ENCODE peak calls at places on chromosomes 2 and 18, in five cellular contexts. One of them, this sample, is unnamed.

GRCh38 chr2:166106431-166107015 is 21.3 kb downstream of the SCN1A start:
- DNase-seq in body of pancreas: no peak
- DNase-seq in K562: peak; percentile 67
- DNase-seq in ovary: no peak
- DNase-seq in IMR-90: peak; percentile 23
- DNase-seq in this sample: no peak

GRCh38 chr18:56096861-56097260 is 508.9 kb upstream of the TCF4 start:
- DNase-seq in body of pancreas: no peak
- DNase-seq in K562: no peak
- DNase-seq in ovary: no peak
- DNase-seq in IMR-90: no peak
- DNase-seq in this sample: no peak

GRCh38 chr2:42254186-42254911 is 85.2 kb downstream of the EML4 start:
- DNase-seq in body of pancreas: no peak
- DNase-seq in K562: no peak
- DNase-seq in ovary: no peak
- DNase-seq in IMR-90: peak; percentile 14
- DNase-seq in this sample: no peak

GRCh38 chr2:233681534-233682099 is at the start of gene UGT1A7:
- DNase-seq in body of pancreas: no peak
- DNase-seq in K562: no peak
- DNase-seq in ovary: no peak
- DNase-seq in IMR-90: no peak
- DNase-seq in this sample: no peak

GRCh38 chr2:216915548-216916128 is 55.8 kb upstream of the TNP1 start:
- DNase-seq in body of pancreas: no peak
- DNase-seq in K562: no peak
- DNase-seq in ovary: no peak
- DNase-seq in IMR-90: no peak
- DNase-seq in this sample: no peak

GRCh38 chr2:5365871-5366461 is 326.2 kb upstream of the SOX11 start:
- DNase-seq in body of pancreas: peak; percentile 55
- DNase-seq in K562: peak; percentile 69
- DNase-seq in ovary: peak; percentile 24
- DNase-seq in IMR-90: peak; percentile 4
- DNase-seq in this sample: peak; percentile 51

GRCh38 chr2:233835230-233836186 is 18.8 kb downstream of the HJURP start:
- DNase-seq in body of pancreas: no peak
- DNase-seq in K562: no peak
- DNase-seq in ovary: no peak
- DNase-seq in IMR-90: no peak
- DNase-seq in this sample: no peak

GRCh38 chr2:96116879-96117533 is 635 bp upstream of the ADRA2B start:
- DNase-seq in body of pancreas: peak; percentile 48
- DNase-seq in K562: peak; percentile 70
- DNase-seq in ovary: peak; percentile 30
- DNase-seq in IMR-90: peak; percentile 3
- DNase-seq in this sample: no peak

GRCh38 chr2:16093639-16094447 is 153.5 kb downstream of the MYCN start:
- DNase-seq in body of pancreas: no peak
- DNase-seq in K562: no peak
- DNase-seq in ovary: no peak
- DNase-seq in IMR-90: no peak
- DNase-seq in this sample: no peak

GRCh38 chr18:13401404-13401803 is 182.8 kb downstream of the LDLRAD4 start:
- DNase-seq in body of pancreas: no peak
- DNase-seq in K562: no peak
- DNase-seq in ovary: no peak
- DNase-seq in IMR-90: no peak
- DNase-seq in this sample: no peak

GRCh38 chr2:108855194-108855593 is 68.6 kb downstream of the CCDC138 start:
- DNase-seq in body of pancreas: no peak
- DNase-seq in K562: peak; percentile 6
- DNase-seq in ovary: no peak
- DNase-seq in IMR-90: peak; percentile 8
- DNase-seq in this sample: no peak

GRCh38 chr2:36570416-36570815 is 27.6 kb downstream of the FEZ2 start:
- DNase-seq in body of pancreas: no peak
- DNase-seq in K562: no peak
- DNase-seq in ovary: no peak
- DNase-seq in IMR-90: peak; percentile 68
- DNase-seq in this sample: no peak

GRCh38 chr2:144580521-144581153 is 60.7 kb upstream of the ZEB2 start:
- DNase-seq in body of pancreas: no peak
- DNase-seq in K562: peak; percentile 87
- DNase-seq in ovary: no peak
- DNase-seq in IMR-90: no peak
- DNase-seq in this sample: no peak

GRCh38 chr2:237691200-237691907 is 64.0 kb downstream of the LRRFIP1 start:
- DNase-seq in body of pancreas: peak; percentile 49
- DNase-seq in K562: no peak
- DNase-seq in ovary: no peak
- DNase-seq in IMR-90: no peak
- DNase-seq in this sample: no peak

GRCh38 chr2:240983996-240984498 is 14.4 kb upstream of the SNED1 start:
- DNase-seq in body of pancreas: no peak
- DNase-seq in K562: no peak
- DNase-seq in ovary: no peak
- DNase-seq in IMR-90: no peak
- DNase-seq in this sample: no peak

GRCh38 chr18:45365835-45366234 is 249.4 kb upstream of the SLC14A2 start:
- DNase-seq in body of pancreas: no peak
- DNase-seq in K562: no peak
- DNase-seq in ovary: no peak
- DNase-seq in IMR-90: no peak
- DNase-seq in this sample: no peak

GRCh38 chr2:207670887-207671286 is 40.6 kb upstream of the CCNYL1 start:
- DNase-seq in body of pancreas: no peak
- DNase-seq in K562: peak; percentile 9
- DNase-seq in ovary: no peak
- DNase-seq in IMR-90: no peak
- DNase-seq in this sample: no peak

GRCh38 chr2:7045601-7046590 is 128.7 kb downstream of the RNF144A start:
- DNase-seq in body of pancreas: no peak
- DNase-seq in K562: no peak
- DNase-seq in ovary: no peak
- DNase-seq in IMR-90: no peak
- DNase-seq in this sample: no peak

GRCh38 chr2:174844295-174844708 is 80.0 kb upstream of the CHRNA1 start:
- DNase-seq in body of pancreas: peak; percentile 12
- DNase-seq in K562: no peak
- DNase-seq in ovary: no peak
- DNase-seq in IMR-90: no peak
- DNase-seq in this sample: no peak

GRCh38 chr18:13574355-13574754 is 152.0 kb downstream of the FAM210A start:
- DNase-seq in body of pancreas: no peak
- DNase-seq in K562: no peak
- DNase-seq in ovary: no peak
- DNase-seq in IMR-90: no peak
- DNase-seq in this sample: no peak

GRCh38 chr2:139790807-139791206 is 1010.6 kb upstream of the NXPH2 start:
- DNase-seq in body of pancreas: no peak
- DNase-seq in K562: no peak
- DNase-seq in ovary: no peak
- DNase-seq in IMR-90: no peak
- DNase-seq in this sample: no peak

GRCh38 chr2:71702971-71703898 is 249.9 kb downstream of the DYSF start:
- DNase-seq in body of pancreas: no peak
- DNase-seq in K562: no peak
- DNase-seq in ovary: no peak
- DNase-seq in IMR-90: no peak
- DNase-seq in this sample: no peak

GRCh38 chr2:134231965-134232340 is 21.9 kb upstream of the MGAT5 start:
- DNase-seq in body of pancreas: no peak
- DNase-seq in K562: no peak
- DNase-seq in ovary: no peak
- DNase-seq in IMR-90: peak; percentile 83
- DNase-seq in this sample: peak; percentile 31

GRCh38 chr2:53275743-53276142 is 491.9 kb upstream of the CHAC2 start:
- DNase-seq in body of pancreas: no peak
- DNase-seq in K562: no peak
- DNase-seq in ovary: no peak
- DNase-seq in IMR-90: no peak
- DNase-seq in this sample: no peak

GRCh38 chr2:224520064-224520463 is 65.1 kb downstream of the CUL3 start:
- DNase-seq in body of pancreas: no peak
- DNase-seq in K562: no peak
- DNase-seq in ovary: no peak
- DNase-seq in IMR-90: peak; percentile 92
- DNase-seq in this sample: no peak

GRCh38 chr2:229445013-229445412 is 173.9 kb upstream of the PID1 start:
- DNase-seq in body of pancreas: peak; percentile 53
- DNase-seq in K562: no peak
- DNase-seq in ovary: peak; percentile 49
- DNase-seq in IMR-90: peak; percentile 92
- DNase-seq in this sample: peak; percentile 56
- TF ChIP-seq POLR2A in body of pancreas: no peak
- TF ChIP-seq POLR2A in K562: no peak
- TF ChIP-seq POLR2A in ovary: peak; percentile 64
- TF ChIP-seq POLR2A in IMR-90: no peak
- TF ChIP-seq POLR2A in this sample: no peak

GRCh38 chr2:70181363-70181956 is 9.4 kb downstream of the C2orf42 start:
- DNase-seq in body of pancreas: no peak
- DNase-seq in K562: no peak
- DNase-seq in ovary: no peak
- DNase-seq in IMR-90: no peak
- DNase-seq in this sample: peak; percentile 22
- TF ChIP-seq POLR2A in body of pancreas: no peak
- TF ChIP-seq POLR2A in K562: no peak
- TF ChIP-seq POLR2A in ovary: no peak
- TF ChIP-seq POLR2A in IMR-90: no peak
- TF ChIP-seq POLR2A in this sample: no peak

DNA sequence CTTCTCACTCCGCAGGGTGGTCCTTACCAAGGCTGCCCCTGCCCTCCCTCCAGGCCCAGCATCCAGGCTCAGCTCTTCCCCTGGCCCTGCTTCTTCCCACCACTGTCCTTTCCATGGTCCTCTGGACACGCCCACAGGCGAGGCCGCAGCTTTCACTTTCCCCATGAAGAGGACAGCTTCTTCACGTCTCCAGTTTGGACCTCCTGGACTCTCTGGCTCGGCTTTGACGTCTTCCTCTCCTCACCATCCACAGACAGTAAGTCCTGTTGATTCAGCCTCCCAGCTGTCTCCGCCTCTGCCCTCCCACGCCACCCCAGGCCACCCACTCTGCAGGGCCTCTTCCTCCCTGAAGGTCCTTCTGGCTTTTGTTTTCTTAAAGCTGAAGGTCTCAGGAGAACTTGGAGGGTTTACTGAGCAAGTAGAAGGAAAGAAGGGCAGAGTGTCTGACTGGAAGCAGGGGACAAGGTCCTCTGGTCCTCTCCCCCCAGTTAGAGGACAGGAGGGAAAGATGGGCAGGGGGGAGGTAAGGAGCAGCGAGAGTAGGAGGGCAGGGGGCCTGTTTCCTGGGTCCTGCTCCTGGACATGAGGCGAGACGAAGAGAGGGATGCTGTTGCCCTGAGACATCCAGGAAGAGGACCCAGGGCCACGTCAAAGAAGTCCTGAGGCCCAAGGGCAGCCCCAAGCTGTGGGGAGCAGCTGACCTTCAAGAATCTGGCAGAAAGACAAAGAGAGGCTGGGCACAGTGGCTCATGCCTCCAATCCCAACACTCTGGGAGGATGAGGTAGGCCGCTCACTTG is 24.7 kb upstream of the NMUR1 start:
- DNase-seq in body of pancreas: peak; percentile 40
- DNase-seq in K562: no peak
- DNase-seq in ovary: peak; percentile 68
- DNase-seq in IMR-90: peak; percentile 50
- DNase-seq in this sample: no peak
- TF ChIP-seq POLR2A in body of pancreas: no peak
- TF ChIP-seq POLR2A in K562: no peak
- TF ChIP-seq POLR2A in ovary: no peak
- TF ChIP-seq POLR2A in IMR-90: no peak
- TF ChIP-seq POLR2A in this sample: no peak

GRCh38 chr18:711693-712400 is 583 bp downstream of the ENOSF1 start:
- DNase-seq in body of pancreas: peak; percentile 77
- DNase-seq in K562: peak; percentile 89
- DNase-seq in ovary: peak; percentile 69
- DNase-seq in IMR-90: peak; percentile 88
- DNase-seq in this sample: peak; percentile 41
- TF ChIP-seq POLR2A in body of pancreas: no peak
- TF ChIP-seq POLR2A in K562: peak; percentile 74
- TF ChIP-seq POLR2A in ovary: no peak
- TF ChIP-seq POLR2A in IMR-90: peak; percentile 75
- TF ChIP-seq POLR2A in this sample: no peak

GRCh38 chr2:219567131-219567530 is 4.2 kb downstream of the OBSL1 start:
- DNase-seq in body of pancreas: no peak
- DNase-seq in K562: no peak
- DNase-seq in ovary: no peak
- DNase-seq in IMR-90: no peak
- DNase-seq in this sample: no peak
- TF ChIP-seq POLR2A in body of pancreas: no peak
- TF ChIP-seq POLR2A in K562: no peak
- TF ChIP-seq POLR2A in ovary: no peak
- TF ChIP-seq POLR2A in IMR-90: no peak
- TF ChIP-seq POLR2A in this sample: no peak

GRCh38 chr2:190408538-190409271 is 550 bp downstream of the MFSD6 start:
- DNase-seq in body of pancreas: peak; percentile 69
- DNase-seq in K562: peak; percentile 50
- DNase-seq in ovary: peak; percentile 47
- DNase-seq in IMR-90: no peak
- DNase-seq in this sample: peak; percentile 69
- TF ChIP-seq POLR2A in body of pancreas: peak; percentile 55
- TF ChIP-seq POLR2A in K562: no peak
- TF ChIP-seq POLR2A in ovary: no peak
- TF ChIP-seq POLR2A in IMR-90: no peak
- TF ChIP-seq POLR2A in this sample: peak; percentile 25

DNA sequence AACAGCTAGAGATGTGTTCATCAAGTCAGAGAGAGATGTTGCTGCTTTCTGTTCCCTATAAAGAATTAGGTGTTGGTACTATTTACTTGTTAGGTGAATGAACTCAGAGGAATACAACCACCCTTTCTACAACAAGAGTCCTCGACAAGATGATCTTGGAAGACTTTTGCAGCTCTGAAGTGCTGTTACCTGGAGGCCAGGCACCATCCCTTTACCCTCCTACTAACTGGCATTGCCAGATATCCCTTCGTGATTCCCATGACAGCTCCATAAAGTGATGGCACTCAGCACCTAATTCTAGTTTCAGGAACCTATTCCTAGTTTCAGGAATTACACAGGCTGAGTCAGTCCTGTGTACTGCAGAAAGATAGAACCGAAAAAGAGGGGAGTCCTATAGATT is 9.9 kb downstream of the ARPC2 start:
- DNase-seq in body of pancreas: no peak
- DNase-seq in K562: no peak
- DNase-seq in ovary: no peak
- DNase-seq in IMR-90: no peak
- DNase-seq in this sample: no peak
- TF ChIP-seq POLR2A in body of pancreas: no peak
- TF ChIP-seq POLR2A in K562: no peak
- TF ChIP-seq POLR2A in ovary: no peak
- TF ChIP-seq POLR2A in IMR-90: no peak
- TF ChIP-seq POLR2A in this sample: no peak

This sample was measured in H54.